ENCODE peak calls at places on chromosomes 13 and 19, in nine cellular contexts. One of them, this sample, is unnamed.

GRCh38 chr13:40220299-40220935 is 446.0 kb downstream of the FOXO1 start:
- DNase-seq in CD8-positive, alpha-beta T cell: no peak
- DNase-seq in tibial artery: no peak
- DNase-seq in body of pancreas: peak; percentile 50
- DNase-seq in breast epithelium: no peak
- DNase-seq in Peyer's patch: no peak
- DNase-seq in HepG2: no peak
- DNase-seq in SK-N-SH: no peak
- DNase-seq in adrenal gland: no peak
- DNase-seq in this sample: no peak

GRCh38 chr13:60583911-60584753 is 187.1 kb downstream of the TDRD3 start:
- DNase-seq in Peyer's patch: no peak
- DNase-seq in adrenal gland: peak; percentile 13
- DNase-seq in SK-N-SH: no peak
- DNase-seq in tibial artery: no peak
- DNase-seq in HepG2: no peak
- DNase-seq in breast epithelium: no peak
- DNase-seq in CD8-positive, alpha-beta T cell: no peak
- DNase-seq in body of pancreas: no peak
- DNase-seq in this sample: no peak

GRCh38 chr19:3968556-3969434 is 2.1 kb downstream of the DAPK3 start:
- DNase-seq in Peyer's patch: peak; percentile 64
- DNase-seq in HepG2: peak; percentile 98
- DNase-seq in adrenal gland: peak; percentile 65
- DNase-seq in body of pancreas: peak; percentile 84
- DNase-seq in CD8-positive, alpha-beta T cell: no peak
- DNase-seq in SK-N-SH: peak; percentile 57
- DNase-seq in breast epithelium: peak; percentile 88
- DNase-seq in tibial artery: peak; percentile 98
- DNase-seq in this sample: peak; percentile 87

GRCh38 chr13:50156140-50156539 is 140.9 kb downstream of the KCNRG start:
- DNase-seq in Peyer's patch: no peak
- DNase-seq in HepG2: peak; percentile 35
- DNase-seq in adrenal gland: peak; percentile 62
- DNase-seq in tibial artery: no peak
- DNase-seq in SK-N-SH: no peak
- DNase-seq in CD8-positive, alpha-beta T cell: no peak
- DNase-seq in body of pancreas: no peak
- DNase-seq in breast epithelium: no peak
- DNase-seq in this sample: no peak

GRCh38 chr13:27794921-27795717 is 2.8 kb downstream of the GSX1 start:
- DNase-seq in tibial artery: peak; percentile 33
- DNase-seq in breast epithelium: no peak
- DNase-seq in HepG2: no peak
- DNase-seq in adrenal gland: no peak
- DNase-seq in SK-N-SH: no peak
- DNase-seq in CD8-positive, alpha-beta T cell: no peak
- DNase-seq in Peyer's patch: no peak
- DNase-seq in body of pancreas: no peak
- DNase-seq in this sample: no peak

GRCh38 chr13:31056650-31057275 is 104.9 kb downstream of the HSPH1 start:
- DNase-seq in breast epithelium: no peak
- DNase-seq in adrenal gland: no peak
- DNase-seq in CD8-positive, alpha-beta T cell: no peak
- DNase-seq in HepG2: no peak
- DNase-seq in Peyer's patch: no peak
- DNase-seq in body of pancreas: no peak
- DNase-seq in tibial artery: no peak
- DNase-seq in SK-N-SH: peak; percentile 50
- DNase-seq in this sample: no peak

GRCh38 chr19:1252818-1253513 is 4.6 kb downstream of the MIDN start:
- DNase-seq in adrenal gland: peak; percentile 98
- DNase-seq in breast epithelium: peak; percentile 90
- DNase-seq in body of pancreas: peak; percentile 88
- DNase-seq in tibial artery: peak; percentile 98
- DNase-seq in Peyer's patch: peak; percentile 92
- DNase-seq in HepG2: peak; percentile 82
- DNase-seq in SK-N-SH: peak; percentile 69
- DNase-seq in CD8-positive, alpha-beta T cell: peak; percentile 84
- DNase-seq in this sample: peak; percentile 93

GRCh38 chr13:60453490-60453889 is 56.5 kb downstream of the TDRD3 start:
- DNase-seq in CD8-positive, alpha-beta T cell: no peak
- DNase-seq in SK-N-SH: no peak
- DNase-seq in HepG2: no peak
- DNase-seq in tibial artery: no peak
- DNase-seq in adrenal gland: no peak
- DNase-seq in breast epithelium: no peak
- DNase-seq in body of pancreas: no peak
- DNase-seq in Peyer's patch: no peak
- DNase-seq in this sample: no peak

GRCh38 chr19:30373593-30373992 is 1.4 kb downstream of the ZNF536 start:
- DNase-seq in Peyer's patch: no peak
- DNase-seq in body of pancreas: no peak
- DNase-seq in CD8-positive, alpha-beta T cell: no peak
- DNase-seq in SK-N-SH: no peak
- DNase-seq in HepG2: no peak
- DNase-seq in tibial artery: no peak
- DNase-seq in breast epithelium: no peak
- DNase-seq in adrenal gland: no peak
- DNase-seq in this sample: no peak

GRCh38 chr13:24217601-24218281 is 57.2 kb downstream of the SPATA13 start:
- DNase-seq in tibial artery: no peak
- DNase-seq in Peyer's patch: peak; percentile 82
- DNase-seq in breast epithelium: no peak
- DNase-seq in CD8-positive, alpha-beta T cell: no peak
- DNase-seq in HepG2: peak; percentile 72
- DNase-seq in body of pancreas: peak; percentile 66
- DNase-seq in adrenal gland: no peak
- DNase-seq in SK-N-SH: no peak
- DNase-seq in this sample: no peak

GRCh38 chr13:97240789-97241734 is 18.9 kb downstream of the MBNL2 start:
- DNase-seq in CD8-positive, alpha-beta T cell: no peak
- DNase-seq in HepG2: no peak
- DNase-seq in adrenal gland: no peak
- DNase-seq in SK-N-SH: no peak
- DNase-seq in body of pancreas: no peak
- DNase-seq in breast epithelium: no peak
- DNase-seq in tibial artery: no peak
- DNase-seq in Peyer's patch: no peak
- DNase-seq in this sample: no peak

GRCh38 chr13:41611385-41611784 is 154.0 kb downstream of the RGCC start:
- DNase-seq in adrenal gland: no peak
- DNase-seq in Peyer's patch: no peak
- DNase-seq in tibial artery: no peak
- DNase-seq in HepG2: no peak
- DNase-seq in body of pancreas: no peak
- DNase-seq in breast epithelium: no peak
- DNase-seq in SK-N-SH: no peak
- DNase-seq in CD8-positive, alpha-beta T cell: no peak
- DNase-seq in this sample: no peak

GRCh38 chr13:42478531-42479156 is 95.3 kb upstream of the TNFSF11 start:
- DNase-seq in breast epithelium: no peak
- DNase-seq in Peyer's patch: no peak
- DNase-seq in HepG2: no peak
- DNase-seq in body of pancreas: no peak
- DNase-seq in SK-N-SH: peak; percentile 11
- DNase-seq in tibial artery: no peak
- DNase-seq in CD8-positive, alpha-beta T cell: no peak
- DNase-seq in adrenal gland: no peak
- DNase-seq in this sample: no peak

GRCh38 chr19:17719730-17720486 is 628 bp downstream of the MAP1S start:
- DNase-seq in adrenal gland: no peak
- DNase-seq in tibial artery: no peak
- DNase-seq in CD8-positive, alpha-beta T cell: no peak
- DNase-seq in HepG2: no peak
- DNase-seq in breast epithelium: peak; percentile 59
- DNase-seq in Peyer's patch: peak; percentile 69
- DNase-seq in SK-N-SH: peak; percentile 79
- DNase-seq in body of pancreas: peak; percentile 76
- DNase-seq in this sample: peak; percentile 57

GRCh38 chr19:28028881-28029280 is 1184.1 kb downstream of the UQCRFS1 start:
- DNase-seq in HepG2: no peak
- DNase-seq in body of pancreas: no peak
- DNase-seq in breast epithelium: no peak
- DNase-seq in tibial artery: no peak
- DNase-seq in CD8-positive, alpha-beta T cell: no peak
- DNase-seq in adrenal gland: peak; percentile 38
- DNase-seq in Peyer's patch: no peak
- DNase-seq in SK-N-SH: no peak
- DNase-seq in this sample: no peak

GRCh38 chr13:107531816-107532215 is 683.5 kb downstream of the LIG4 start:
- DNase-seq in adrenal gland: no peak
- DNase-seq in HepG2: no peak
- DNase-seq in Peyer's patch: no peak
- DNase-seq in tibial artery: no peak
- DNase-seq in SK-N-SH: no peak
- DNase-seq in body of pancreas: no peak
- DNase-seq in breast epithelium: no peak
- DNase-seq in CD8-positive, alpha-beta T cell: no peak
- DNase-seq in this sample: no peak

GRCh38 chr13:27359203-27359821 is 65.1 kb upstream of the GTF3A start:
- DNase-seq in breast epithelium: peak; percentile 63
- DNase-seq in adrenal gland: peak; percentile 70
- DNase-seq in tibial artery: peak; percentile 77
- DNase-seq in Peyer's patch: peak; percentile 77
- DNase-seq in CD8-positive, alpha-beta T cell: peak; percentile 80
- DNase-seq in HepG2: peak; percentile 43
- DNase-seq in body of pancreas: peak; percentile 76
- DNase-seq in SK-N-SH: peak; percentile 78
- DNase-seq in this sample: peak; percentile 67

GRCh38 chr13:60617863-60618733 is 221.1 kb downstream of the TDRD3 start:
- DNase-seq in adrenal gland: peak; percentile 21
- DNase-seq in Peyer's patch: no peak
- DNase-seq in SK-N-SH: no peak
- DNase-seq in tibial artery: no peak
- DNase-seq in CD8-positive, alpha-beta T cell: no peak
- DNase-seq in breast epithelium: no peak
- DNase-seq in body of pancreas: no peak
- DNase-seq in HepG2: peak; percentile 32
- DNase-seq in this sample: no peak

GRCh38 chr19:46211201-46211881 is 18.2 kb upstream of the IGFL1 start:
- DNase-seq in breast epithelium: peak; percentile 72
- DNase-seq in tibial artery: no peak
- DNase-seq in HepG2: no peak
- DNase-seq in Peyer's patch: no peak
- DNase-seq in SK-N-SH: no peak
- DNase-seq in body of pancreas: peak; percentile 33
- DNase-seq in adrenal gland: no peak
- DNase-seq in CD8-positive, alpha-beta T cell: no peak
- DNase-seq in this sample: peak; percentile 53

GRCh38 chr13:82627183-82627582 is 1255.1 kb downstream of the SLITRK1 start:
- DNase-seq in adrenal gland: no peak
- DNase-seq in tibial artery: no peak
- DNase-seq in breast epithelium: no peak
- DNase-seq in body of pancreas: no peak
- DNase-seq in Peyer's patch: no peak
- DNase-seq in SK-N-SH: no peak
- DNase-seq in CD8-positive, alpha-beta T cell: no peak
- DNase-seq in HepG2: no peak
- DNase-seq in this sample: no peak

GRCh38 chr19:46944918-46945628 is 74.6 kb upstream of the NPAS1 start:
- DNase-seq in adrenal gland: peak; percentile 82
- DNase-seq in Peyer's patch: peak; percentile 61
- DNase-seq in body of pancreas: peak; percentile 66
- DNase-seq in SK-N-SH: peak; percentile 34
- DNase-seq in HepG2: no peak
- DNase-seq in breast epithelium: no peak
- DNase-seq in CD8-positive, alpha-beta T cell: no peak
- DNase-seq in tibial artery: peak; percentile 90
- DNase-seq in this sample: peak; percentile 45

GRCh38 chr13:100541882-100542545 is 46.6 kb downstream of the GGACT start:
- DNase-seq in Peyer's patch: peak; percentile 20
- DNase-seq in SK-N-SH: no peak
- DNase-seq in body of pancreas: no peak
- DNase-seq in tibial artery: peak; percentile 43
- DNase-seq in HepG2: no peak
- DNase-seq in breast epithelium: no peak
- DNase-seq in CD8-positive, alpha-beta T cell: peak; percentile 42
- DNase-seq in adrenal gland: no peak
- DNase-seq in this sample: no peak

GRCh38 chr19:19385131-19385899 is 20.2 kb upstream of the GATAD2A start:
- DNase-seq in CD8-positive, alpha-beta T cell: peak; percentile 100
- DNase-seq in breast epithelium: peak; percentile 100
- DNase-seq in adrenal gland: peak; percentile 99
- DNase-seq in tibial artery: peak; percentile 100
- DNase-seq in HepG2: peak; percentile 99
- DNase-seq in SK-N-SH: peak; percentile 98
- DNase-seq in Peyer's patch: peak; percentile 100
- DNase-seq in body of pancreas: peak; percentile 100
- DNase-seq in this sample: peak; percentile 99
- TF ChIP-seq CTCF in CD8-positive, alpha-beta T cell: no peak
- TF ChIP-seq CTCF in breast epithelium: no peak
- TF ChIP-seq CTCF in adrenal gland: peak; percentile 20
- TF ChIP-seq CTCF in tibial artery: peak; percentile 16
- TF ChIP-seq CTCF in HepG2: peak; percentile 44
- TF ChIP-seq CTCF in SK-N-SH: peak; percentile 7
- TF ChIP-seq CTCF in Peyer's patch: peak; percentile 36
- TF ChIP-seq CTCF in body of pancreas: no peak
- TF ChIP-seq CTCF in this sample: no peak

DNA sequence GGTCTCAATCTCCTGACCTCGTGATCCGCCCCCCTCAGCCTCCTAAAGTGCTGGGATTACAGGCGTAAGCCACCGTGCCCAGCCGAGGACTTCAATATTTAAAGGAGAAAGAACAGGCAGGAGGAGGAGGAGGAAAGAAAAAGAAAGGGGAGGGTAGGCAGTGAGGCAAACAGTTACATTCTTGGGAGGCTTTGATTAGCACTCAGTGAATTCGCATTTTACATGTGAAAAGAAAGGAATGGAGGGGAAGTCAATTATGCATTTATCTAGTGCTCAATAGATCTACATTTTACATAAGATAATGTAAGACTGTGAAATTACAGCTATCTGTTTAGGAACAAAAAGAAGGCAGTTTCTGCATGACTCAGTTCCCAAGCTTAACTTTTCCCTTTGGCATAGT is 30.9 kb upstream of the CXCL17 start:
- DNase-seq in SK-N-SH: no peak
- DNase-seq in adrenal gland: no peak
- DNase-seq in breast epithelium: no peak
- DNase-seq in CD8-positive, alpha-beta T cell: no peak
- DNase-seq in Peyer's patch: no peak
- DNase-seq in body of pancreas: no peak
- DNase-seq in tibial artery: no peak
- DNase-seq in HepG2: no peak
- DNase-seq in this sample: no peak
- H3K27ac ChIP-seq in SK-N-SH: no peak overlapping the region
- H3K27ac ChIP-seq in adrenal gland: no peak overlapping the region
- H3K27ac ChIP-seq in breast epithelium: no peak overlapping the region
- H3K27ac ChIP-seq in CD8-positive, alpha-beta T cell: no peak overlapping the region
- H3K27ac ChIP-seq in Peyer's patch: no peak overlapping the region
- H3K27ac ChIP-seq in body of pancreas: no peak overlapping the region
- H3K27ac ChIP-seq in tibial artery: no peak overlapping the region
- H3K27ac ChIP-seq in HepG2: no peak overlapping the region
- H3K27ac ChIP-seq in this sample: no peak overlapping the region

GRCh38 chr13:114124921-114125320 is 7.5 kb downstream of the RASA3 start:
- DNase-seq in adrenal gland: no peak
- DNase-seq in SK-N-SH: no peak
- DNase-seq in breast epithelium: no peak
- DNase-seq in CD8-positive, alpha-beta T cell: peak; percentile 75
- DNase-seq in tibial artery: no peak
- DNase-seq in Peyer's patch: no peak
- DNase-seq in body of pancreas: no peak
- DNase-seq in HepG2: no peak
- DNase-seq in this sample: no peak
- H3K4me1 ChIP-seq in adrenal gland: no peaks in the 10 kb centered on the region
- H3K4me1 ChIP-seq in SK-N-SH: peaks cover 52% of the 10 kb centered on the region
- H3K4me1 ChIP-seq in breast epithelium: no peaks in the 10 kb centered on the region
- H3K4me1 ChIP-seq in CD8-positive, alpha-beta T cell: peaks cover 93% of the 10 kb centered on the region
- H3K4me1 ChIP-seq in tibial artery: peaks cover 44% of the 10 kb centered on the region
- H3K4me1 ChIP-seq in Peyer's patch: no peaks in the 10 kb centered on the region
- H3K4me1 ChIP-seq in body of pancreas: peaks cover 4% of the 10 kb centered on the region
- H3K4me1 ChIP-seq in HepG2: peaks cover 8% of the 10 kb centered on the region
- H3K4me1 ChIP-seq in this sample: peaks cover 10% of the 10 kb centered on the region

GRCh38 chr13:20182231-20182846 is 10.4 kb downstream of the GJB2 start:
- DNase-seq in Peyer's patch: no peak
- DNase-seq in body of pancreas: peak; percentile 45
- DNase-seq in CD8-positive, alpha-beta T cell: peak; percentile 62
- DNase-seq in SK-N-SH: peak; percentile 84
- DNase-seq in tibial artery: no peak
- DNase-seq in adrenal gland: peak; percentile 51
- DNase-seq in breast epithelium: no peak
- DNase-seq in HepG2: peak; percentile 63
- DNase-seq in this sample: peak; percentile 52
- TF ChIP-seq CTCF in Peyer's patch: peak; percentile 78
- TF ChIP-seq CTCF in body of pancreas: peak; percentile 67
- TF ChIP-seq CTCF in CD8-positive, alpha-beta T cell: peak; percentile 62
- TF ChIP-seq CTCF in SK-N-SH: peak; percentile 82
- TF ChIP-seq CTCF in tibial artery: peak; percentile 80
- TF ChIP-seq CTCF in adrenal gland: peak; percentile 65
- TF ChIP-seq CTCF in breast epithelium: peak; percentile 49
- TF ChIP-seq CTCF in HepG2: peak; percentile 82
- TF ChIP-seq CTCF in this sample: peak; percentile 58

This sample was measured in lung.